ENCODE peak calls at places on chromosomes 6 and 20, in six cellular contexts. One of them, this sample, is unnamed.

GRCh38 chr6:130885392-130886192 is 58.4 kb downstream of the SMLR1 start:
- DNase-seq in uterus: peak
- DNase-seq in GM12865: peak
- DNase-seq in mucosa of gallbladder: peak
- DNase-seq in cardiac muscle cell: peak
- DNase-seq in nephron progenitor cell: peak
- DNase-seq in this sample: peak

GRCh38 chr6:68559716-68560115 is 75.4 kb upstream of the ADGRB3 start:
- DNase-seq in uterus: no peak
- DNase-seq in GM12865: no peak
- DNase-seq in mucosa of gallbladder: no peak
- DNase-seq in cardiac muscle cell: no peak
- DNase-seq in nephron progenitor cell: peak
- DNase-seq in this sample: no peak

GRCh38 chr20:24915892-24916291 is 33.2 kb upstream of the CST7 start:
- DNase-seq in uterus: no peak
- DNase-seq in GM12865: no peak
- DNase-seq in mucosa of gallbladder: no peak
- DNase-seq in cardiac muscle cell: no peak
- DNase-seq in nephron progenitor cell: no peak
- DNase-seq in this sample: no peak

GRCh38 chr6:33172307-33173227 is 19.7 kb downstream of the COL11A2 start:
- DNase-seq in uterus: no peak
- DNase-seq in GM12865: peak
- DNase-seq in mucosa of gallbladder: no peak
- DNase-seq in cardiac muscle cell: peak
- DNase-seq in nephron progenitor cell: peak
- DNase-seq in this sample: no peak

GRCh38 chr6:111591370-111591900 is 14.2 kb downstream of the TRAF3IP2 start:
- DNase-seq in uterus: peak
- DNase-seq in GM12865: no peak
- DNase-seq in mucosa of gallbladder: peak
- DNase-seq in cardiac muscle cell: peak
- DNase-seq in nephron progenitor cell: no peak
- DNase-seq in this sample: no peak

GRCh38 chr6:114862809-114863208 is 520.0 kb upstream of the HS3ST5 start:
- DNase-seq in uterus: no peak
- DNase-seq in GM12865: no peak
- DNase-seq in mucosa of gallbladder: no peak
- DNase-seq in cardiac muscle cell: no peak
- DNase-seq in nephron progenitor cell: no peak
- DNase-seq in this sample: no peak

GRCh38 chr6:42294759-42295158 is 77.1 kb upstream of the MRPS10 start:
- DNase-seq in uterus: no peak
- DNase-seq in GM12865: no peak
- DNase-seq in mucosa of gallbladder: peak
- DNase-seq in cardiac muscle cell: peak
- DNase-seq in nephron progenitor cell: no peak
- DNase-seq in this sample: no peak

GRCh38 chr6:37256692-37257319 is 766 bp upstream of the TBC1D22B start:
- DNase-seq in uterus: no peak
- DNase-seq in GM12865: no peak
- DNase-seq in mucosa of gallbladder: no peak
- DNase-seq in cardiac muscle cell: peak
- DNase-seq in nephron progenitor cell: no peak
- DNase-seq in this sample: no peak

GRCh38 chr6:155075938-155076337 is 80.8 kb downstream of the TIAM2 start:
- DNase-seq in uterus: no peak
- DNase-seq in GM12865: no peak
- DNase-seq in mucosa of gallbladder: no peak
- DNase-seq in cardiac muscle cell: no peak
- DNase-seq in nephron progenitor cell: no peak
- DNase-seq in this sample: no peak

GRCh38 chr6:84019171-84019570 is 14.4 kb upstream of the MRAP2 start:
- DNase-seq in uterus: no peak
- DNase-seq in GM12865: no peak
- DNase-seq in mucosa of gallbladder: no peak
- DNase-seq in cardiac muscle cell: no peak
- DNase-seq in nephron progenitor cell: no peak
- DNase-seq in this sample: no peak

GRCh38 chr6:150720774-150721233 is 121.1 kb downstream of the PLEKHG1 start:
- DNase-seq in uterus: no peak
- DNase-seq in GM12865: peak
- DNase-seq in mucosa of gallbladder: no peak
- DNase-seq in cardiac muscle cell: peak
- DNase-seq in nephron progenitor cell: no peak
- DNase-seq in this sample: peak

GRCh38 chr20:13089950-13090469 is 81.2 kb downstream of the SPTLC3 start:
- DNase-seq in uterus: no peak
- DNase-seq in GM12865: no peak
- DNase-seq in mucosa of gallbladder: no peak
- DNase-seq in cardiac muscle cell: no peak
- DNase-seq in nephron progenitor cell: no peak
- DNase-seq in this sample: no peak

GRCh38 chr6:74857157-74857556 is 348.7 kb downstream of the COL12A1 start:
- DNase-seq in uterus: no peak
- DNase-seq in GM12865: no peak
- DNase-seq in mucosa of gallbladder: no peak
- DNase-seq in cardiac muscle cell: no peak
- DNase-seq in nephron progenitor cell: no peak
- DNase-seq in this sample: no peak